ENCODE peak calls at places on chromosomes 12 and 14, in four cellular contexts. E, A, W and J are unnamed samples.

GRCh38 chr12:8644345-8645248 is 18.0 kb downstream of the MFAP5 start:
- DNase-seq in E (no peak), A (peak; percentile 90), W (no peak), J (no peak)

GRCh38 chr12:62525306-62525705 is 58.7 kb downstream of the MON2 start:
- DNase-seq in E (no peak), A (no peak), W (no peak), J (no peak)

GRCh38 chr12:16258963-16259362 is 18.5 kb downstream of the SLC15A5 start:
- DNase-seq in E (no peak), A (no peak), W (no peak), J (no peak)

GRCh38 chr12:77847665-77848431 is 17.2 kb downstream of the NAV3 start:
- DNase-seq in E (no peak), A (peak; percentile 26), W (no peak), J (no peak)

GRCh38 chr12:79921786-79922185 is 13.1 kb downstream of the PPP1R12A start:
- DNase-seq in E (no peak), A (no peak), W (no peak), J (no peak)

GRCh38 chr14:91417983-91418386 is 365 bp upstream of the CCDC88C start:
- DNase-seq in E (peak; percentile 86), A (no peak), W (peak; percentile 39), J (peak; percentile 46)

GRCh38 chr14:68245146-68246073 is 425.8 kb downstream of the RAD51B start:
- DNase-seq in E (peak; percentile 14), A (no peak), W (no peak), J (no peak)

GRCh38 chr12:7403466-7403865 is 40.5 kb downstream of the CD163L1 start:
- DNase-seq in E (no peak), A (no peak), W (peak; percentile 10), J (no peak)

GRCh38 chr14:82080319-82080718 is 546.7 kb upstream of the SEL1L start:
- DNase-seq in E (no peak), A (no peak), W (no peak), J (peak; percentile 16)

GRCh38 chr12:795305-795704 is 42.9 kb downstream of the WNK1 start:
- DNase-seq in E (no peak), A (no peak), W (no peak), J (no peak)

GRCh38 chr12:105574056-105574715 is 243.7 kb downstream of the C12orf75 start:
- DNase-seq in E (no peak), A (no peak), W (no peak), J (no peak)

GRCh38 chr14:100032749-100033148 is 32.5 kb upstream of the EVL start:
- DNase-seq in E (no peak), A (no peak), W (no peak), J (no peak)

GRCh38 chr12:123896786-123897185 is 75.8 kb downstream of the CCDC92 start:
- DNase-seq in E (no peak), A (no peak), W (no peak), J (no peak)

DNA sequence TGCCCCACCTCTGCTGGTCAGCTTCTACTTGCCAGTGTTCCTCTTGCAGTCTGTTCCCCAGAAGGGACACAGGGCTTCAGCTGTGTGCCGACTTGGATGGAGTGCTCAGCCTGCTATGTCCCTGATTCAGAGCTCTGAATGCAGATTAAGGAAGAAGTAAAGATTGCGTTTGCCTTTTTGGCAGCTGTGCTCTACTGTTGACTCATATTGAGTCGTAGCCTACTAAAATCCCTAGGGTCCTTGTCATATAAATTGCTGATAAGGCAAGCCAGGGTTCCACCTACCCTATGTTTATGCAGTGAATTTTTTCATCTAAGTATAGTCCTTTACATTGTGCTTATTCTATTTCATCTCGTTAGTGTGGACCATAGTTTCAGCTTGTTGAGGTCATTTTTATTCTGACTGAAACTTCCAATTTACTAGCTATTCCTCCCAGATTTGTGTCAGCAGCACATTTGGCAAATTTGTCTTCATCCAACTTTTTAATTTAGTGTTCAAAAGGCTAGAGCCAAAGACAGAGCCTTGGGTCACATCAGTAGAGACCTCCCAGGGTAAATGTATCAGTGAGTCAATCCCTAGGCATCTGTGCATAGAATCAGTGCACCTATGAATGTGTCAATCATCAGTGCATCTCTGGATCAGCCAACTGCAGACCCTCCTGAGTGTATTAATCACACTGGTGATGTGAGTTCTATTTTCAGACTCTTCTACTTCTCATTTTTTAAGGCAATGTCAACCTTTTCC is 31.9 kb downstream of the CACNA1C start:
- DNase-seq in E (no peak), A (no peak), W (no peak), J (no peak)
- TF ChIP-seq CBFB in E (no peak), A (no peak), W (no peak), J (no peak)

GRCh38 chr14:76518366-76518765 is 142.4 kb downstream of the ESRRB start:
- DNase-seq in E (no peak), A (no peak), W (no peak), J (no peak)

GRCh38 chr14:76510255-76510654 is 134.3 kb downstream of the ESRRB start:
- DNase-seq in E (no peak), A (no peak), W (no peak), J (no peak)

GRCh38 chr14:76516884-76517283 is 140.9 kb downstream of the ESRRB start:
- DNase-seq in E (no peak), A (no peak), W (no peak), J (no peak)

GRCh38 chr14:76509291-76509690 is 133.4 kb downstream of the ESRRB start:
- DNase-seq in E (no peak), A (no peak), W (no peak), J (no peak)

GRCh38 chr14:76514599-76514998 is 138.7 kb downstream of the ESRRB start:
- DNase-seq in E (peak; percentile 43), A (no peak), W (peak; percentile 58), J (no peak)
- TF ChIP-seq TCF7 in E (no peak), A (no peak), W (no peak), J (no peak)

DNA sequence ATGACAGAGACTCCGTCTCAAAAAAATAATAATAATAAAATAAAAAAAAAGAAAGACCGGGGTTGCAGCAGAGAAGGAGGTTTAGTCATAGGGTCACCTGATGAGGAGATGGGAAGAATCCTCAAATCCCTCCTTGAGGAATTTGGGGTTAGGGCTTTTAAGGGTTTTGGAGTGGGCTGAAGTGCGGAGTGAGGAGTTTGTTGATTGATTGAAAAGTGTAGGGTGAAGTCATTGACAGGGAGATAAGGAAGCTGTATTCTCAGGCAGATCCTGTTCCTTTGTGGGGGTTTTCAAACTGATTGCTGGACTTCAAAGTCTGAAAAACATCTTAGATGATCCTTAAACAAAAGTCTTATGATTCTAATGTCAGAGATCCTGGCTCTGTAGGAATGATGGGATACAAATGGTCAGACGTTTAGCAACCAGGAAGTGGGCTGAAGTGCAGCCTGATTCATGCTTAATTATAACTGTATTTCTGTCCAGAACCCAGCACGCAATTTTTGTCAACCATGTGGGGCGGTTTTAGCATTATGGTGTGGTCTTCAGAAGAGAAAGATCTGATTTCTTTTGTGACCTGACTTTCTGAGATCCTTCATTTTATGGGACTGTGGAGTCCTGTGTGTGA is 16.0 kb downstream of the FNTB start:
- DNase-seq in E (no peak), A (no peak), W (no peak), J (no peak)
- TF ChIP-seq CBFB in E (no peak), A (no peak), W (no peak), J (no peak)

DNA sequence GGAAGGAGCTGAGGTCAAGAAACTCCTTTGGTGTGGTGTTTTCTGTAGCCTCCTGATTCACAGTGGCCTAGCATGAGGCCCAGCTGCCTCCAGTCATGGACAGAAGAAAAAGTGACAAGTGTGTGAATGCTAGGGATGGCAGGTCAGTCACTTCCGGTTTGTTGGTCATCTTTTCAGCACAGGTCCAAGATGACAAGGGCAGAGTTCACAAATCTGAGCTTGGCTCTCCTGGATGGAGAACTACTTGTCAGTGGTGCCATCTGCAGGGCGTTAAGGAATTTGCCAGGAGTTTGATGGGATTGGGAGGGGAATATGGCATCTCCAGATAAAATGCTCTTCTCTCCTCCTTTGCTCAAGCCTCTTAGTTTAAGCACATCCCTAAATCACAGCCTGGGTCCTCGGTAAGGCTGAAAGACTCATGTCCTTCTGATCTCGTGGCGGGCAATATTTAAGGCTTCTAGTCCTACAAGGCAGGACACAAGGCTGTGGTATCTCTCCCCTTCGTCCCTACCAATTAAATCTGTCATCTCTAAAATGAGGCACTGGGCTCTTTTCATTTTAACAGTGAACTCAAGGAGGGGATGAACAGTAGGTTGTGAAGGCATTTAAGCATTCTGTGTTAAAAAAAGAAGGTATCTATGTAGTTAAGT is 10.0 kb downstream of the TUBA1B start:
- DNase-seq in E (peak; percentile 31), A (no peak), W (peak; percentile 79), J (peak; percentile 45)
- TF ChIP-seq TCF7 in E (no peak), A (no peak), W (no peak), J (no peak)

DNA sequence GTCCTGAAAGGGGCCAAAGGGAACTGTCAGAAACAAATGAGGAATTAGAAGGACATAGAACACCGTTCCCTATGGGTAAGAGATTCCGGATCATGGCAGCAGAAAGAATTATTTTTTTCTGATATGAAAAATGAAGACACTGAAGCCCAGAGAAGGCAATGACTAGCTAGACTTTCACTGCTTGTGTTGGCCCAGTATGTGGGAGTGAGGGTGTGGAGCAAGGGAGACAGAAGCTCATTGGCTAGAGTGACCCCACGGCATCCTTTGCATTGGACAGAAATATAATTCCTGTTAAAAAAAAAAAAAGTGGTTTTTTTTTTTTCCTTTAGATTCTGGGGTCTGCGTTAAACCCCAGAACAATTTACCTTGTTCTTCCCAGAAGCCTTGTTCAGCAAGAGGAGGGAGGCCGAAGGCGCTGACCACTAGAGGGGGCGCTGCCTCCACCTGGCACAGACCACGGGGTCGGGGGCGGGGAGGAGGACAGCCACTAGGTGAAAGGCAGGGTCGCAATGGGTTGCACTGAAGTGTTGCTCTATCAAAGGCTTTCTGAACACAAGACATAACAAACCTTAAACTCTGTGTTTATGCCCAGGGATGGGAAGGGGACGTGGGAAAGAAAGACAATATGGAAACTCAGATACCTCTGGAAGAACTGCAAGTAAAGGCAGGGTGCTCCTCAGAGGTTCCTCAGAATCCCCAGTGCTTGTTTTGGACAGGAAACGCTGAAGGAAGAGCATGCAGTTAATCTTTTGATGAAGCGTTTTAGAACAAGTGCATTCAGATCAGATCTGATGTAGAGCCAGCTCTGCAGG is 156.8 kb downstream of the KCNA5 start:
- DNase-seq in E (peak; percentile 74), A (no peak), W (peak; percentile 18), J (peak; percentile 90)
- TF ChIP-seq CBFB in E (no peak), A (no peak), W (no peak), J (no peak)

GRCh38 chr14:94593376-94593748 is 12.1 kb downstream of the SERPINA5 start:
- DNase-seq in E (no peak), A (no peak), W (no peak), J (no peak)

GRCh38 chr14:94592457-94592856 is 11.2 kb downstream of the SERPINA5 start:
- DNase-seq in E (no peak), A (no peak), W (no peak), J (no peak)

GRCh38 chr14:94593749-94594431 is 12.7 kb downstream of the SERPINA5 start:
- DNase-seq in E (no peak), A (no peak), W (peak; percentile 100), J (no peak)

GRCh38 chr14:94591073-94591472 is 9.8 kb downstream of the SERPINA5 start:
- DNase-seq in E (no peak), A (no peak), W (no peak), J (no peak)

DNA sequence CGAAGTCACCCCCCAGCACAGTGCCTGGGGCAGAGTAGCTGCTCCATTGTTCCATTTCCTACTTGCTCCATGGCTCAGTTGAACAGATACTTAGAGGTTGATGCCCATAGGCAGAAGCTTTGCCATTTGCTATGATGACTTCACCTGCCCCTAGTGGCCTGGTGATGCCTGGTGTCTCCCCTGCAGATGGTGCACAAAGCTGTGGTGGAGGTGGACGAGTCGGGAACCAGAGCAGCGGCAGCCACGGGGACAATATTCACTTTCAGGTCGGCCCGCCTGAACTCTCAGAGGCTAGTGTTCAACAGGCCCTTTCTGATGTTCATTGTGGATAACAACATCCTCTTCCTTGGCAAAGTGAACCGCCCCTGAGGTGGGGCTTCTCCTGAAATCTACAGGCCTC is 10.6 kb downstream of the SERPINA5 start:
- DNase-seq in E (no peak), A (no peak), W (no peak), J (no peak)
- TF ChIP-seq TCF7 in E (no peak), A (no peak), W (no peak), J (no peak)